ENCODE peak calls at places on chromosomes 11 and 22, in eight cellular contexts. S is neural progenitor cell; P is CD4-positive, alpha-beta T cell; L is colonic mucosa; X is HepG2; J is lung; F is Peyer's patch; W is H9. T is an unnamed sample.

GRCh38 chr22:27726726-27727449 is 74.7 kb downstream of the MN1 start:
- DNase-seq in S (no peak), P (no peak), L (peak), X (peak), J (peak), F (no peak), W (no peak), T (no peak)

GRCh38 chr11:64028398-64029115 is 7.2 kb upstream of the FLRT1 start:
- DNase-seq in S (peak), P (no peak), L (no peak), X (no peak), J (no peak), F (no peak), W (peak), T (peak)

GRCh38 chr22:17613280-17613679 is 15.3 kb downstream of the ATP6V1E1 start:
- DNase-seq in S (no peak), P (no peak), L (no peak), X (no peak), J (no peak), F (no peak), W (no peak), T (no peak)

GRCh38 chr11:128544625-128545024 is 42.7 kb downstream of the ETS1 start:
- DNase-seq in S (peak), P (no peak), L (no peak), X (no peak), J (no peak), F (no peak), W (no peak), T (no peak)

GRCh38 chr11:64132388-64132771 is 33.5 kb downstream of the MACROD1 start:
- DNase-seq in S (no peak), P (no peak), L (no peak), X (no peak), J (no peak), F (no peak), W (no peak), T (no peak)

GRCh38 chr11:99069831-99070444 is 49.2 kb downstream of the CNTN5 start:
- DNase-seq in S (peak), P (no peak), L (no peak), X (peak), J (no peak), F (no peak), W (peak), T (peak)

GRCh38 chr11:67271548-67272284 is 5.4 kb downstream of the GRK2 start:
- DNase-seq in S (no peak), P (peak), L (no peak), X (no peak), J (no peak), F (peak), W (no peak), T (no peak)

GRCh38 chr22:45880732-45881523 is 96.0 kb downstream of the WNT7B start:
- DNase-seq in S (peak), P (no peak), L (no peak), X (no peak), J (no peak), F (no peak), W (peak), T (no peak)

GRCh38 chr11:6825333-6825744 is 20.1 kb upstream of the OR10A5 start:
- DNase-seq in S (no peak), P (no peak), L (no peak), X (no peak), J (no peak), F (no peak), W (no peak), T (no peak)

GRCh38 chr11:112321521-112322172 is 61.0 kb upstream of the PLET1 start:
- DNase-seq in S (no peak), P (no peak), L (peak), X (peak), J (peak), F (no peak), W (peak), T (no peak)

GRCh38 chr22:28808716-28809355 is 8.5 kb upstream of the XBP1 start:
- DNase-seq in S (no peak), P (no peak), L (no peak), X (peak), J (no peak), F (no peak), W (no peak), T (no peak)

GRCh38 chr11:134802116-134802515 is 390.1 kb upstream of the B3GAT1 start:
- DNase-seq in S (peak), P (no peak), L (no peak), X (no peak), J (no peak), F (no peak), W (no peak), T (no peak)

GRCh38 chr11:110952150-110952549 is 239.9 kb upstream of the ARHGAP20 start:
- DNase-seq in S (no peak), P (no peak), L (no peak), X (no peak), J (no peak), F (no peak), W (no peak), T (no peak)

GRCh38 chr11:12690663-12691062 is 16.4 kb downstream of the TEAD1 start:
- DNase-seq in S (no peak), P (no peak), L (no peak), X (no peak), J (no peak), F (no peak), W (no peak), T (no peak)

GRCh38 chr11:84648413-84648812 is 978.7 kb downstream of the DLG2 start:
- DNase-seq in S (peak), P (no peak), L (no peak), X (no peak), J (no peak), F (no peak), W (peak), T (no peak)

GRCh38 chr11:96200243-96200642 is 142.8 kb downstream of the MAML2 start:
- DNase-seq in S (no peak), P (no peak), L (no peak), X (no peak), J (no peak), F (no peak), W (no peak), T (no peak)

GRCh38 chr22:49848690-49849160 is 4.9 kb upstream of the ZBED4 start:
- DNase-seq in S (no peak), P (no peak), L (no peak), X (no peak), J (no peak), F (no peak), W (no peak), T (no peak)

GRCh38 chr22:39967103-39967829 is 7.1 kb downstream of the TMA7B start:
- DNase-seq in S (no peak), P (no peak), L (peak), X (no peak), J (no peak), F (no peak), W (no peak), T (no peak)

GRCh38 chr11:66069715-66070603 is at the start of gene PACS1:
- DNase-seq in S (peak), P (peak), L (peak), X (peak), J (peak), F (peak), W (peak), T (peak)

GRCh38 chr11:66068154-66068821 is 1.8 kb upstream of the PACS1 start:
- DNase-seq in S (peak), P (peak), L (peak), X (peak), J (peak), F (peak), W (peak), T (peak)

GRCh38 chr11:66067640-66068039 is 2.4 kb upstream of the PACS1 start:
- DNase-seq in S (no peak), P (no peak), L (no peak), X (no peak), J (no peak), F (no peak), W (no peak), T (no peak)

GRCh38 chr11:66070604-66071325 is 693 bp downstream of the PACS1 start:
- DNase-seq in S (peak), P (no peak), L (peak), X (no peak), J (no peak), F (peak), W (peak), T (no peak)

DNA sequence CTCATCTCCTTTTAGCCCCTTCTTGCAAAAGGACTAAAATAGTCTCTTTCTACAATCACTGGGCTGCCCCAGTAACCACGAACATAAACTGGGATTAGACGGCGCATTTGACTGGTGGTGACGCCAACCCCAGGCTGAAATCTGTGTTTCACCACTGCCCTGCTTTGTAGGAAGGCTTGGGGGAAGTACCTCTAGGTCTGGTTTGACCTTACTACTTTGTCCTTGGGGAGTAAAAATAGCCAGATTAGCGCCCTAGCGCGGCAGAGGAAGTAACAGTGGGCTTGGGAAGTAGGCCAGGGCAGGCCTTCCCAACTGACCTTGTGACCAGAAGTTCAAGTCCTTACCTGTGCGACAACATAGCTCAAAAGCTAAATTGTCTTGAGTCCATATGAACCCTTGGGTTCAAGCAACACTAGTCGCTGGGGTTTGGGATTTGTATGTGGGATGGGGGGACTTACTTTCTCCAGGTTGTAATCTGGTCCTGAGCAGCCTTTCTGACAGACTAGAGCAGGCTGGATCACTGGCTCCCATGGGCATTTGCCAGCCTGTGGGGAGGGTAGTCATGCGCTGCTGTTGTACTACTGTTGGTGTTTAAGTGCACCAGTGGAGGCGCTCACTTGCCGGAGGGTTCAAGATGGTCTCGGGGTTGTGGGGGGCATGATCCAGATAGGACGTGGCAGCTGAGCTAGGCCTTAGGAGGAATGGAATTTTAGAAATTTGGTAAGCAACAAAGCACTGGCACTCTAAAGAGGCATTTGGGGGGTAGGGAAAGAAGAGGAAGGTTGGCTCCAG is 953 bp upstream of the PACS1 start:
- DNase-seq in S (no peak), P (peak), L (peak), X (peak), J (no peak), F (peak), W (no peak), T (no peak)
- TF ChIP-seq CTCF in S (peak), P (no peak), L (no peak), X (no peak), J (no peak), F (no peak), W (peak), T (peak)

DNA sequence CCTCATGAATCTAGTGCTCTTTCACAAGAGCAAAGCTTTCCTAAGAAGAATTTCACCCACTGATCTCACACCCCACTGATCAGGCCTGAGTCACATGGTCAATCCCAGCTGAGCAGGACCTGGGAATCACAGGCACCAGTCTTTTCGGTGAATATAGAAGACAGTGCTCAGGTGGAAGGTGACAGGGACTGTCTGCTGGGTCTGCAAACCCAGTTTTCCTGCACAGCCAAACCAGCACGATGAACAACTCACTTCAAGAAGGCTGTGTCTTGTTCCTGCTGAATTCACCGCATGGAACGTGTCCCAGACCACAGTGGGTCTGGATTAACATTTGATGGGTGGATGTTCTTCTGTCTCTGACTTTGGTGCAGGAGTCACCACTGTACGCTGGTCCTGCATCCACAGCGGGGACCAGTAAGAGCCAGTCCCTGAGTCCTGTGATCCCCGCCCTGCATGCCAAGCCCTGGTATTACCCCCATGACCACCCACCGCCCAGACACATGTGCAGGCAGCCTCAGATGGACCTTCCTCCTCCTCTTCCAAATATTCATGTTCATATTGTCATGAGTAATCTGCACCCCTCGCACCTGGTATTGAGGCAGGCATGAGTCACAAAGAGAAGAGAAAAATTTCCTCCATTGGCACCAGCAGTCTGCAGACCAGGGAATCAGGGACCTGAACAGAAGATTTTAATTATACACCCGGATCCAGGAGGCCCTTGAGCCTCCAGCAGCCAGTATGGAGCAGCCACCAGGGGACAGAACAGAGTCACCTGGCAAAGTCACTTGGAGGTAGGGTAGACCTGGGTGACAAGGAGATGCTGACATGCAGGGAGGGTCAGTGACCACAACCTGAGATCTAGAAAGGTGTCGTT is 8.6 kb upstream of the IGLL5 start:
- DNase-seq in S (no peak), P (no peak), L (no peak), X (no peak), J (no peak), F (no peak), W (no peak), T (no peak)
- TF ChIP-seq CTCF in S (peak), P (no peak), L (no peak), X (peak), J (no peak), F (no peak), W (no peak), T (peak)

DNA sequence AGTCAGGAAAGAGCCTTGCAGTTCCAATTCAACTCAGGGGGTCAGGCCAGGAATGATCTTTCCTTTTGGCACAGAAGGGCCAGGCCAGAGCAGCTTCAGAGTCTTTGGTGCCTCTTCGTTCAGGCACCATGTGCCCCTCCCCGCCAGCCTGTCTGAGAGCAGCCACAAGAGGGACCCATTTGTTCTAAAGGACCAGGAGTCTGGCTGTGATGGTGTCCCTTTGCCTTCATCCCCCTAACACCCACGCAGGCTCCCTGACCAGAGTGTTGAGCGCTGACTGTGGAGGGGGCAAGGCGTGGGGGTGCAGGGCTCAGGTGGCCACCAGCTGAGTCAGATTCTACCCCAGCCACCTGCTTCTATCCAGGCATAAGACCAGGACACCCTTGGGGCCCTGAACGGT is 156.4 kb downstream of the TTC17 start:
- DNase-seq in S (peak), P (no peak), L (no peak), X (peak), J (no peak), F (no peak), W (peak), T (no peak)
- TF ChIP-seq CTCF in S (peak), P (no peak), L (no peak), X (peak), J (no peak), F (peak), W (peak), T (peak)

DNA sequence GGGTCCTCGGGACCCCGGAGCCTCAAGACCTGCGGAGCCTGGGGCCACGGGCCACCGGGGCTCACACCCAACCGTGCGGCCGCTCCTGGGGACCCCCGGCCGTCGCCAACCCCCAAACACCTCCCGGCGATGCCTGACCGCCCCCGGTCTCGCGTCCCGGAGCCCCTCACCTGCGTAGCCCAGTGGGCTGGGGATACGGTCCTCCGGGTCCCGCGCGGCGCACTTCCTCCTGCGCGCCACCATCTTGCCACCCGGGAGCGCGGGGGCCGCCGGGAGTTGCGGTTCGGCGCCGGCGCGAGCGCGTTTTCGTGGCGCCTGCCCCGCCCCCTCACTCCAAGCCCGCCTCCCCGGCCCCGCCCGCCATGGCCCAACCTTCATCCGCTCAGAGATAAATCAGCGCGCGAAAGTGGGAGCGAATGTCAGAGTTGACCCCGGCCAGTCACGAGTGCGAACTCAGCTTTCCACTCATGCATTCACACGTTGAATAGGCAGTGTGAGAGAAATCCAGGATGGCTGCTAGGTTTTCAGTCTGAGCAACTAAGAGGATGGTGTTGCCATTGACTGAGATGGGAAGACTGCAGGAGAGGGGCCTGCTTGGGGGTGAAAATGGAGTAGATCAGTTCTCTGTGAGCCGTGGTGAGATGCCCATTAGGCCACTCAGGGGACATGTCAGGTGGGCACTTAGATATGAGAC is at the start of gene RRP7A:
- DNase-seq in S (peak), P (peak), L (peak), X (peak), J (peak), F (peak), W (peak), T (peak)
- TF ChIP-seq CTCF in S (peak), P (no peak), L (no peak), X (no peak), J (no peak), F (no peak), W (no peak), T (peak)

GRCh38 chr22:19913337-19913936 is 28.1 kb upstream of the COMT start:
- DNase-seq in S (no peak), P (no peak), L (no peak), X (no peak), J (no peak), F (no peak), W (no peak), T (no peak)

GRCh38 chr22:19915287-19915954 is 26.2 kb upstream of the COMT start:
- DNase-seq in S (no peak), P (no peak), L (no peak), X (no peak), J (no peak), F (no peak), W (no peak), T (no peak)

GRCh38 chr22:19912236-19912999 is 29.2 kb upstream of the COMT start:
- DNase-seq in S (peak), P (no peak), L (no peak), X (no peak), J (no peak), F (no peak), W (peak), T (no peak)

GRCh38 chr22:19916006-19916405 is 25.6 kb upstream of the COMT start:
- DNase-seq in S (no peak), P (no peak), L (no peak), X (no peak), J (no peak), F (no peak), W (no peak), T (no peak)

DNA sequence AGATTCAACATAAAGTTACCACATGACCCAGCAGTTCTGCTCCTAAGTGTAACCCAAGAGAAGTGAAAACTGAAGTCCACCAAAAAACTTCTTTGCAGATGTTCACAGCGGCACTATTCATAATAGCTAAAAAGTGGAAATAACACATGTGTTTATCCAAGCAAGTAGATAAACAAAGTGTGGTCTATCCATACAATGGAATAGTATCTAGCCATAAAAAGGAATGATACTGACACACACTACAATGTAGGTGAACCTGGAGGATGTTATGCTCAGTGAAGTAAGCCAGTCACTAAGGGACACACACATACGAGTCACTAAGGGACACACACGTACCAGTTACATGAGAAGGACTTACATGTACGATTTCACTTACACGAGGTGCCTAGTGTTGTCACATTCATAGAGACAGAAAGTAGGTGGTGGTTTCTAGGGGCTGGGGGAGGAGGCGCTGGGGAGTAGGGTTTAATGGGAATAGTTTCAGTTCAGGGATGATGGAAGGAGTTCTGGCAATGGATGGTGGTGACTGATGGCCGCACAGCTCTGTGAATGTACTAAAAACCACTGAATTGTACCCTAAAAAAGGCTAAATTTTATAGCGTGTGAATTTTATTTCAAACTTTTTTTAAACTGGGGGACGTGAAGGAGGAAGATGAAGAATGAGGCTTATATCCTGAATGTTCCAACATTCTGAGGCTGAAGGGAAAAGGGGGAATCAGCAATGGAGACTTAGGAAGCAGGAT is 27.2 kb upstream of the COMT start:
- DNase-seq in S (no peak), P (no peak), L (no peak), X (no peak), J (no peak), F (no peak), W (no peak), T (no peak)
- TF ChIP-seq CTCF in S (no peak), P (no peak), L (no peak), X (no peak), J (no peak), F (no peak), W (no peak), T (no peak)